ENCODE peak calls at places on chromosome 4, in ten cellular contexts. P, Y, O, U, T, B, F, L, J and Q are unnamed samples. For H3K4me1, the result is how much of the 10 kb centered on the place peaks cover.

GRCh38 chr4:110475881-110476818 is at the start of gene ENPEP:
- DNase-seq in J (peak), F (peak), P (no peak), T (peak), U (no peak), B (peak), O (peak), L (no peak), Y (peak), Q (no peak)

GRCh38 chr4:89836031-89836777 is 757 bp downstream of the SNCA start:
- DNase-seq in Y (no peak), J (no peak), B (no peak), O (no peak), L (no peak), U (no peak), T (no peak), P (no peak), F (no peak), Q (no peak)

GRCh38 chr4:186627226-186627865 is 72.0 kb upstream of the MTNR1A start:
- DNase-seq in T (no peak), O (peak), J (no peak), F (peak), Y (no peak), B (no peak), U (no peak), L (no peak), P (no peak), Q (no peak)

GRCh38 chr4:10612476-10612875 is 72.1 kb downstream of the CLNK start:
- DNase-seq in Y (no peak), O (no peak), T (no peak), B (no peak), F (no peak), J (no peak), U (no peak), L (no peak), P (no peak), Q (no peak)

GRCh38 chr4:5836943-5837342 is 55.9 kb downstream of the CRMP1 start:
- DNase-seq in T (no peak), B (no peak), L (no peak), P (no peak), F (no peak), Y (no peak), J (no peak), U (no peak), O (no peak), Q (no peak)

GRCh38 chr4:15343000-15343399 is 84.8 kb upstream of the C1QTNF7 start:
- DNase-seq in T (no peak), B (no peak), O (no peak), Y (no peak), L (no peak), U (no peak), F (no peak), P (no peak), J (no peak), Q (no peak)

GRCh38 chr4:61243962-61244361 is 43.8 kb downstream of the ADGRL3 start:
- DNase-seq in O (no peak), F (no peak), B (no peak), U (no peak), P (no peak), T (no peak), L (no peak), Y (no peak), J (no peak), Q (no peak)

GRCh38 chr4:166066936-166067335 is 193.9 kb downstream of the TLL1 start:
- DNase-seq in O (no peak), P (no peak), Y (no peak), B (no peak), L (no peak), J (no peak), U (no peak), T (no peak), F (no peak), Q (no peak)

GRCh38 chr4:23737571-23737970 is 152.3 kb downstream of the PPARGC1A start:
- DNase-seq in J (no peak), P (no peak), O (no peak), L (no peak), T (no peak), Y (no peak), U (no peak), F (no peak), B (peak), Q (no peak)

GRCh38 chr4:76377922-76378321 is 43.0 kb downstream of the CCDC158 start:
- DNase-seq in Y (no peak), O (peak), J (peak), B (peak), P (peak), F (peak), T (no peak), U (peak), L (peak), Q (peak)

GRCh38 chr4:96913437-96914075 is 1073.7 kb downstream of the PDHA2 start:
- DNase-seq in P (no peak), Y (no peak), O (no peak), J (no peak), B (no peak), F (no peak), T (no peak), L (no peak), U (no peak), Q (no peak)

GRCh38 chr4:159410076-159410777 is 307.3 kb downstream of the RAPGEF2 start:
- DNase-seq in T (no peak), B (no peak), F (no peak), O (peak), U (no peak), L (no peak), P (no peak), J (no peak), Y (no peak), Q (no peak)

GRCh38 chr4:40887690-40888089 is 137.9 kb downstream of the NSUN7 start:
- DNase-seq in O (peak), J (no peak), P (no peak), Y (no peak), U (peak), T (no peak), F (peak), L (no peak), B (no peak), Q (no peak)

GRCh38 chr4:176478076-176478475 is 158.3 kb downstream of the SPCS3 start:
- DNase-seq in Y (no peak), U (no peak), O (peak), L (no peak), F (no peak), J (no peak), P (no peak), T (no peak), B (no peak), Q (no peak)

GRCh38 chr4:158873795-158874359 is 105.1 kb downstream of the FNIP2 start:
- DNase-seq in U (no peak), P (no peak), Y (no peak), F (peak), O (peak), J (no peak), B (no peak), L (peak), T (no peak), Q (no peak)

GRCh38 chr4:110898290-110898689 is 275.4 kb upstream of the PITX2 start:
- DNase-seq in O (no peak), P (no peak), B (peak), F (no peak), J (no peak), Y (no peak), U (no peak), T (no peak), L (no peak), Q (no peak)

GRCh38 chr4:169135776-169136175 is 125.7 kb upstream of the CBR4 start:
- DNase-seq in Y (no peak), J (no peak), L (no peak), P (no peak), T (no peak), B (no peak), F (no peak), U (no peak), O (no peak), Q (no peak)

GRCh38 chr4:83440148-83440814 is 15.3 kb downstream of the HELQ start:
- DNase-seq in F (no peak), U (no peak), Y (no peak), O (no peak), P (no peak), T (no peak), B (no peak), L (no peak), J (no peak), Q (no peak)

GRCh38 chr4:80078361-80079092 is 5.5 kb upstream of the ANTXR2 start:
- DNase-seq in P (no peak), Y (no peak), B (no peak), U (no peak), L (no peak), T (no peak), O (no peak), F (no peak), J (no peak), Q (no peak)

GRCh38 chr4:26884486-26884988 is 23.9 kb downstream of the STIM2 start:
- DNase-seq in J (no peak), U (no peak), B (peak), F (no peak), L (no peak), T (no peak), O (no peak), P (no peak), Y (no peak), Q (no peak)

GRCh38 chr4:140038031-140038533 is 115.9 kb downstream of the MAML3 start:
- DNase-seq in T (no peak), O (peak), P (no peak), F (no peak), J (no peak), U (no peak), Y (no peak), L (no peak), B (no peak), Q (no peak)

GRCh38 chr4:184306949-184307348 is 89.3 kb upstream of the ENPP6 start:
- DNase-seq in U (no peak), O (peak), Y (no peak), J (peak), B (no peak), P (no peak), T (no peak), L (no peak), F (no peak), Q (no peak)

GRCh38 chr4:139171878-139172691 is 4.9 kb downstream of the ELF2 start:
- DNase-seq in U (no peak), O (peak), L (no peak), P (no peak), F (peak), B (no peak), T (no peak), J (no peak), Y (no peak), Q (no peak)

GRCh38 chr4:153244969-153245368 is 40.7 kb downstream of the TRIM2 start:
- DNase-seq in O (no peak), P (no peak), B (peak), J (peak), L (no peak), F (no peak), Y (no peak), T (no peak), U (no peak), Q (peak)

GRCh38 chr4:153245775-153246174 is 41.5 kb downstream of the TRIM2 start:
- DNase-seq in F (no peak), P (no peak), J (peak), T (no peak), U (no peak), L (no peak), Y (no peak), B (peak), O (no peak), Q (no peak)

GRCh38 chr4:153248641-153249198 is 44.5 kb downstream of the TRIM2 start:
- DNase-seq in B (peak), T (no peak), L (no peak), J (no peak), Y (no peak), F (no peak), O (no peak), U (no peak), P (no peak), Q (no peak)

GRCh38 chr4:153247116-153247490 is 42.9 kb downstream of the TRIM2 start:
- DNase-seq in J (no peak), F (no peak), T (no peak), U (no peak), B (no peak), L (no peak), P (no peak), O (no peak), Y (no peak), Q (no peak)

GRCh38 chr4:153246446-153247115 is 42.3 kb downstream of the TRIM2 start:
- DNase-seq in T (no peak), U (no peak), Y (no peak), L (no peak), P (no peak), F (no peak), J (peak), B (no peak), O (no peak), Q (no peak)
- H3K4me1 ChIP-seq in T (under half), U (under half), Y (under half), L (under half), P (under half), F (under half), J (under half), B (under half), O (under half), Q (half or more)

GRCh38 chr4:142563682-142564291 is 282.3 kb downstream of the INPP4B start:
- DNase-seq in B (no peak), P (no peak), J (no peak), O (peak), F (peak), Y (no peak), L (peak), U (no peak), T (no peak), Q (no peak)
- H3K4me3 ChIP-seq in B (no peak), P (no peak), J (no peak), O (no peak), F (no peak), Y (no peak), L (no peak), U (no peak), T (no peak), Q (no peak)

GRCh38 chr4:14177987-14178386 is 550.5 kb upstream of the BOD1L1 start:
- DNase-seq in F (no peak), P (no peak), T (no peak), Y (no peak), U (no peak), J (no peak), L (no peak), B (no peak), O (no peak), Q (no peak)
- H3K4me1 ChIP-seq in F (under half), P (under half), T (under half), Y (under half), U (under half), J (under half), L (under half), B (under half), O (under half), Q (under half)

DNA sequence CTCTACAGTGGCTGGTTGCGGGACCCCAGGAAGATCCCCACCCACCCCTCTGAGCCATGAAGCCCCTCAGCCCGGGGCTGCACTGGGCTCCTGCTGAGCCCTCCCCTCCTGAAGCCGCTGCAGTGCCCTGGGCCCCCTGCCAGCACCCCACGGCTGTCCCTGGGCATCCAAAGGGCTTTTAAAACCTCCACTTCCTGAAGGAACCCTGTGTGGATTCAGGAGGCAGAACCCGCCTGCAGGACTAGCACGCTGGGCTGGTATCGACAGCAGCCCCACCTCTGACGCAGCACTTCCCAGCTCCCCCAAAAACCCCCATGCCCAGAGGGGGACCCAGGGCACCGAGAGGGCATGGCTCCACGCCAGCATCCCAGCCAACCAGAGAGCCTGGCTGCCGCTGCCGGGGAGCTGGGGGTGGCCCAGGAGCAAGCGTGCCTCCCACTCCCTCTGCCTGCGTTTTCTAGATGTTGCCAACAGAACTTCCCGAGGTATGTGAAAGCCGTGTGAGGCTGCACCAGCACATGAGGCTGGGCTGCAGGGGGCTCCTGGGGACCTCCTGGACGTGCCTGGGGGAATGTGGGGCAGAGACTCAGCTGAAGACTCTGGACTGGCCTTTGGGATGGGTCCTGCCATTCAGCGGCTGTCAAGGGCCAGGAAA is 6.3 kb downstream of the MXD4 start:
- DNase-seq in L (no peak), T (peak), P (no peak), J (peak), B (no peak), F (no peak), O (no peak), Y (peak), U (peak), Q (peak)
- H3K4me3 ChIP-seq in L (no peak), T (no peak), P (no peak), J (no peak), B (no peak), F (no peak), O (no peak), Y (no peak), U (no peak), Q (peak)

GRCh38 chr4:124426279-124426678 is 286.3 kb downstream of the ANKRD50 start:
- DNase-seq in O (no peak), L (no peak), J (no peak), F (no peak), U (no peak), B (no peak), Y (no peak), T (no peak), P (no peak), Q (no peak)

GRCh38 chr4:124423160-124423559 is 289.4 kb downstream of the ANKRD50 start:
- DNase-seq in L (no peak), P (no peak), F (peak), J (no peak), Y (no peak), U (no peak), B (peak), T (no peak), O (peak), Q (no peak)

GRCh38 chr4:124429746-124430250 is 282.7 kb downstream of the ANKRD50 start:
- DNase-seq in L (no peak), F (no peak), O (no peak), B (no peak), T (no peak), Y (no peak), U (no peak), P (no peak), J (no peak), Q (no peak)

GRCh38 chr4:124428648-124429047 is 283.9 kb downstream of the ANKRD50 start:
- DNase-seq in B (no peak), O (no peak), Y (no peak), U (no peak), T (no peak), P (no peak), J (no peak), L (no peak), F (no peak), Q (no peak)

DNA sequence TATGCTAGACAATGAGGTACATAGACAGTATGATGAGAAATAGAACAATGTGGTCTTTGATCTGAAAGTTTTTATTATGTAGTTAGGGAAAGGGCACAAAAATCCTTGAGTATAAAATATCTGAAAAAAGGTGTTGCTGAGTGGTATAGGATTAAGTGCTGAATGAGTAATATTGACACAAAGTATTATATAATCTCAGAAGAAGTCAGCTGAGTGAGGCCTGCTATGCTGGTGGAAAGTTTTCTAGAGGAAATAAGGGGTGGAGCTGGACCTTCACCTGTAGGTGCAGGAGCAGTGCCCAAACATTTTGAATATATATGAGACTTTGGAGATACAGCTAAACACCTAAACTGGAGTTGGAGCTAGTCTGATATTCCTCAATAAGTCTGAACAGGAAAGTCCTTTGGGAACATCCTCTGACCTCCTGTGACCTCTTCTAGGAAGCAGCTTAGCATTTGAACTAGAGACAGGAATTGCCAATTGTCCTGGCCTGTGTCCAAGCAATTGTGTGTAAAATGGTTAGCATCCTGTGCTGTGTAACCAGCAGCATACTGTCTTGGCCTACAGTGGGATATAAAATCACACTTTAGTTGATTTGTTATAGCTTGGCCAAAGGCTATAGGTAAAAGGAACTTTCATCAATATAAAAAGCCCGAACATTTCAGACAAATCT is 285.3 kb downstream of the ANKRD50 start:
- DNase-seq in P (no peak), B (peak), Y (no peak), U (peak), T (no peak), F (no peak), J (peak), O (no peak), L (no peak), Q (no peak)
- H3K4me1 ChIP-seq in P (under half), B (under half), Y (under half), U (under half), T (under half), F (under half), J (under half), O (under half), L (under half), Q (under half)

GRCh38 chr4:102823464-102823863 is 3.9 kb downstream of the UBE2D3 start:
- DNase-seq in Y (no peak), T (no peak), O (no peak), J (no peak), U (no peak), B (no peak), F (no peak), L (no peak), P (no peak), Q (no peak)

GRCh38 chr4:102817613-102818268 is 9.6 kb downstream of the UBE2D3 start:
- DNase-seq in J (no peak), O (no peak), U (no peak), F (no peak), T (no peak), Y (no peak), L (no peak), B (no peak), P (no peak), Q (no peak)

GRCh38 chr4:102815981-102816380 is 11.4 kb downstream of the UBE2D3 start:
- DNase-seq in L (no peak), P (no peak), B (no peak), T (no peak), U (no peak), Y (no peak), J (no peak), O (peak), F (peak), Q (no peak)

GRCh38 chr4:102817021-102817605 is 10.2 kb downstream of the UBE2D3 start:
- DNase-seq in Y (no peak), U (no peak), T (no peak), L (no peak), P (no peak), B (no peak), F (peak), J (no peak), O (no peak), Q (no peak)

GRCh38 chr4:102819588-102820365 is 7.6 kb downstream of the UBE2D3 start:
- DNase-seq in L (no peak), J (no peak), P (peak), Y (no peak), F (peak), B (peak), O (peak), T (no peak), U (no peak), Q (no peak)
- H3K4me3 ChIP-seq in L (no peak), J (no peak), P (peak), Y (peak), F (peak), B (no peak), O (no peak), T (peak), U (no peak), Q (no peak)

GRCh38 chr4:112516401-112517066 is 554 bp upstream of the NEUROG2 start:
- DNase-seq in U (no peak), L (no peak), F (no peak), J (no peak), P (no peak), Y (no peak), B (no peak), O (no peak), T (peak), Q (no peak)
- H3K4me1 ChIP-seq in U (under half), L (under half), F (under half), J (under half), P (under half), Y (under half), B (under half), O (under half), T (under half), Q (half or more)